ENCODE peak calls at places on chromosomes 3 and 15, in nine cellular contexts. I is testis, K is tibial artery, R is fibroblast of lung, T is cardiac fibroblast, D is IMR-90, O is AG04450, A is cardiac muscle cell, V is GM12865. J is an unnamed sample.

GRCh38 chr3:3127432-3128010 is 781 bp downstream of the TRNT1 start:
- DNase-seq in V (peak), K (no peak), A (no peak), I (no peak), D (peak), R (no peak), T (peak), O (no peak), J (no peak)

GRCh38 chr3:195238626-195239118 is 32.3 kb downstream of the XXYLT1 start:
- DNase-seq in V (no peak), R (peak), K (no peak), O (no peak), I (peak), D (peak), A (no peak), T (peak), J (no peak)

GRCh38 chr15:80750591-80750990 is 28.6 kb upstream of the CEMIP start:
- DNase-seq in A (no peak), I (no peak), T (no peak), R (no peak), O (no peak), K (no peak), V (no peak), D (no peak), J (no peak)

GRCh38 chr3:148953094-148953493 is 38.2 kb upstream of the GYG1 start:
- DNase-seq in D (no peak), R (no peak), K (no peak), I (no peak), V (no peak), A (no peak), O (no peak), T (no peak), J (no peak)

GRCh38 chr3:41338276-41338675 is 139.0 kb downstream of the CTNNB1 start:
- DNase-seq in T (peak), O (no peak), R (no peak), D (peak), V (no peak), I (no peak), A (no peak), K (no peak), J (no peak)

GRCh38 chr3:102646557-102646956 is 211.7 kb downstream of the ZPLD1 start:
- DNase-seq in A (no peak), R (no peak), T (no peak), I (no peak), V (no peak), K (no peak), O (no peak), D (no peak), J (no peak)

GRCh38 chr3:152331018-152331541 is 62.4 kb downstream of the MBNL1 start:
- DNase-seq in A (no peak), R (peak), V (no peak), I (no peak), T (peak), O (no peak), D (peak), K (no peak), J (no peak)

GRCh38 chr3:133447751-133448477 is 48.1 kb downstream of the BFSP2 start:
- DNase-seq in I (no peak), V (peak), T (no peak), A (no peak), K (no peak), O (no peak), R (no peak), D (no peak), J (no peak)

GRCh38 chr3:44926172-44926571 is 49.8 kb downstream of the ZDHHC3 start:
- DNase-seq in O (no peak), V (no peak), T (no peak), I (peak), K (no peak), D (no peak), A (no peak), R (no peak), J (no peak)
- TF ChIP-seq CTCF in O (no peak), V (no peak), T (no peak), I (no peak), K (no peak), D (no peak), A (no peak), R (no peak), J (no peak)

GRCh38 chr15:57743424-57743823 is 36.9 kb downstream of the POLR2M start:
- DNase-seq in A (peak), K (no peak), V (peak), T (peak), I (no peak), D (no peak), R (no peak), O (no peak), J (no peak)
- TF ChIP-seq CTCF in A (peak), K (no peak), V (no peak), T (no peak), I (no peak), D (no peak), R (no peak), O (no peak), J (no peak)

GRCh38 chr3:170458285-170458684 is 39.6 kb downstream of the CLDN11 start:
- DNase-seq in A (no peak), K (no peak), D (no peak), V (no peak), T (no peak), O (no peak), R (no peak), I (no peak), J (no peak)
- TF ChIP-seq CTCF in A (no peak), K (no peak), D (no peak), V (no peak), T (no peak), O (no peak), R (no peak), I (no peak), J (no peak)

GRCh38 chr3:126959144-126959920 is 23.6 kb upstream of the PLXNA1 start:
- DNase-seq in A (no peak), T (no peak), D (no peak), K (no peak), R (no peak), O (no peak), I (no peak), V (no peak), J (no peak)

GRCh38 chr3:126958638-126959085 is 24.3 kb upstream of the PLXNA1 start:
- DNase-seq in R (no peak), V (no peak), T (no peak), D (no peak), A (no peak), O (no peak), I (no peak), K (no peak), J (no peak)

GRCh38 chr3:126961191-126961790 is 21.6 kb upstream of the PLXNA1 start:
- DNase-seq in R (peak), D (peak), I (peak), V (peak), K (peak), A (no peak), O (no peak), T (peak), J (peak)

GRCh38 chr3:126960604-126960995 is 22.3 kb upstream of the PLXNA1 start:
- DNase-seq in I (peak), O (no peak), R (no peak), D (no peak), V (no peak), T (no peak), K (no peak), A (no peak), J (no peak)

DNA sequence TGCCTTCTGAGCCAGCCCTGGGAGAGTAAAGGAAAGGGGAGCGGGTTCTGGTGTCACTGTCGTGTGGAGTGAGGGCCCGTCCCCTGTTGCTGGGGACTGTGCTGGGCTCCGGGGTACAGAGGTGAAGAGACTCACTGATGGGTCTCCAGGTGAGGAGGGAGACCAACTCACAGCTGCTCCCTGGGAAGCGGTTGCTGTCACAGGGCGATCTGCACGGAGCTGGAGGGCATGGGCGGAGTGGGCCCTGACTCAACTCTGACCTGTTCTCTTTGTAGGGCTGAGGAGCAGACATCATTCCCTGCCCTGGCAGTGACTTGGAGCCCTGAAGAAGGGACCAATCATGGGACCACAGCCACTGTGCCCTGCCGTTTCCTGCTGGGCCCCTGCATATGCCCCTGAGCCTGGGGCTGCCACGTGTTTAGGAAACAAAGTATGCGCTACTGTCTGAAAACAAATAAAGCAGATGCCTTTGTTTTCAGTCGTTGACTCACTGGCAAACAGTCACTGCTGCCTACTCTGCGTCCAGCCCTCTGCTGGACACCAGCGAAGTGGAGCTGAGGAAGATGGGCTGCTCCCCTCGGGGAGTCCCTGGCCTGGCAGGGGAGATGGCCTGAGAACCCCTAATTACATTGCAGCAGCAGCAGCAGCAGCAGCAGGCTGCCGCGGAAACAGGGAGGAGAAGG is 22.9 kb upstream of the PLXNA1 start:
- DNase-seq in K (no peak), I (no peak), V (no peak), D (peak), A (no peak), R (peak), T (peak), O (no peak), J (peak)
- TF ChIP-seq CTCF in K (no peak), I (no peak), V (no peak), D (peak), A (peak), R (peak), T (peak), O (peak), J (peak)

GRCh38 chr3:100260685-100261480 is at the start of gene TBC1D23:
- DNase-seq in A (peak), I (peak), V (peak), R (peak), K (peak), D (peak), T (peak), O (peak), J (peak)
- TF ChIP-seq CTCF in A (no peak), I (no peak), V (no peak), R (no peak), K (peak), D (no peak), T (no peak), O (peak), J (no peak)

DNA sequence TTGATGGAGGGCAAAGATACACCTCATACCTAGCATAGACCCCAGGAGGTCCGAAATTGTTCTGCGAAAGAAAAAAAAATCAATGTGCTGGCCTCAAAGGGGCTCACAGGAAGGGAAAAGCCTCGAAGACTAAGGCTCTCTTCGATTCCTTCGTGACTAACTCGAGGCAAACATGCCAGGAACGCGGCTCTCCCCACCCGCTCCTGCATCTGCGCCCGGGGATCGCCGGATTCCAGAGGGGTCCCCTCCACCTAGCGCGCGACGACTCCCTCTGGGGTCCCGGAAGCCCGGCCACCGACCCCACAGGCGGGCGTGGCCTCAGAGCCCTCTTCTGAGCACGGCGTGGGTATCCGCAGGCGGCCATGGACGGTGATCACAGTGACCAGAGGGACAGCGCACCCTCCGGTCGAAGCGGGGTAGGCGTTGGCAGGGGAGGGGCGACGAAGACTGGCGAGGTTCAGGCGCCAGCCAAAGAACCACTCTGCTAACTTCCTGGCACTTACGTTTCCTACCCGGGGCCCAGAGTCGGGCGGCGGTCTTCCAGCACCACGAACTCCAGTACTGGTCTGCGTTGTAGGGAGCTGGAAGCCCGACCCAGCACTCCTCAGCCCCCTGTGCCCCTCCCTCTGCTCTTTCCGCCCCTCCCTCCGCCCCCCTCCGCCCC is 517 bp upstream of the EIF3J start:
- DNase-seq in A (peak), T (peak), R (no peak), O (peak), I (no peak), V (no peak), D (peak), K (peak), J (peak)
- TF ChIP-seq CTCF in A (peak), T (peak), R (peak), O (peak), I (peak), V (peak), D (peak), K (peak), J (peak)

DNA sequence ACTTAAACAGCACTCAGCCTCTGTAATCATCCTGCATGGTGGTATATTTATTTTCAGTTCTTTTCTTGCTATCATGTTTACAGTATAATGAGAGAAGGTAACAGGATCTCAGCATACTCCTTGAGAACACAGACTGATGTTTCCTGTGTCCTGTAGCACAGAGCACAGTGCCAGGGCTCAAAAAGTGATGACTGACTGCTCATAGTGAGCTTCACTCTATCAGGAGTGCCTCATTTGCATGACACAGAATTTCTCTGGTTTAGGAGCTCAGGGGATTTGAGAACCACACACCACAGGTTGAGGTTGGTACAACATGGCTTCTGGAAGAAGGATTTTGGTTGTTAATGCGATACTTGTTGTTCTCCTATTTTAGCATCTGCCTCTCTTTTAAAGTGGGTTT is 68.5 kb upstream of the SLC2A2 start:
- DNase-seq in D (no peak), K (no peak), T (no peak), R (no peak), A (no peak), I (no peak), V (peak), O (no peak), J (no peak)
- TF ChIP-seq CTCF in D (no peak), K (no peak), T (no peak), R (no peak), A (no peak), I (no peak), V (no peak), O (no peak), J (no peak)